ENCODE peak calls at places on chromosome 1, in four cellular contexts. G is GM23248, L is neuronal stem cell, K is dorsolateral prefrontal cortex. B is an unnamed sample.

GRCh38 chr1:164651378-164651951 is 92.5 kb downstream of the PBX1 start:
- DNase-seq in L (no peak), K (no peak), G (peak), B (no peak)

GRCh38 chr1:205595861-205596260 is 36.0 kb downstream of the ELK4 start:
- DNase-seq in G (no peak), K (no peak), L (no peak), B (no peak)

GRCh38 chr1:81559662-81560350 is 240.9 kb upstream of the ADGRL2 start:
- DNase-seq in K (no peak), L (no peak), G (peak), B (no peak)

GRCh38 chr1:56526571-56527174 is 52.7 kb downstream of the PLPP3 start:
- DNase-seq in G (peak), L (no peak), K (no peak), B (no peak)

GRCh38 chr1:28512058-28512611 is 6.3 kb downstream of the RCC1 start:
- DNase-seq in K (no peak), L (no peak), G (peak), B (no peak)

GRCh38 chr1:10610901-10611600 is 136.3 kb downstream of the PEX14 start:
- DNase-seq in L (no peak), G (peak), K (no peak), B (no peak)

GRCh38 chr1:92968138-92969032 is 7.1 kb upstream of the DIPK1A start:
- DNase-seq in K (no peak), G (peak), L (no peak), B (no peak)

GRCh38 chr1:13538832-13539231 is 25.0 kb upstream of the LRRC38 start:
- DNase-seq in L (no peak), K (no peak), G (no peak), B (no peak)

GRCh38 chr1:229717774-229718173 is 91.7 kb downstream of the URB2 start:
- DNase-seq in G (peak), K (no peak), L (no peak), B (no peak)

GRCh38 chr1:44786841-44787426 is 1.0 kb downstream of the BEST4 start:
- DNase-seq in G (peak), K (no peak), L (no peak), B (no peak)

GRCh38 chr1:6367381-6368007 is 26.1 kb downstream of the ACOT7 start:
- DNase-seq in K (no peak), G (peak), L (no peak), B (no peak)

GRCh38 chr1:221487781-221488520 is 253.9 kb downstream of the DUSP10 start:
- DNase-seq in L (no peak), K (no peak), G (peak), B (peak)

GRCh38 chr1:243623831-243624230 is 226.2 kb downstream of the AKT3 start:
- DNase-seq in L (no peak), G (peak), K (no peak), B (no peak)

GRCh38 chr1:165635823-165636222 is 4.8 kb downstream of the MGST3 start:
- DNase-seq in L (no peak), G (no peak), K (no peak), B (no peak)

GRCh38 chr1:78649628-78650027 is at the start of gene IFI44:
- DNase-seq in G (peak), K (no peak), L (no peak), B (peak)

GRCh38 chr1:15680131-15680530 is 4.0 kb upstream of the PLEKHM2 start:
- DNase-seq in K (no peak), L (no peak), G (peak), B (peak)

GRCh38 chr1:30977105-30977504 is 68.5 kb upstream of the SDC3 start:
- DNase-seq in K (no peak), G (peak), L (no peak), B (peak)

GRCh38 chr1:97814121-97814520 is 106.7 kb downstream of the DPYD start:
- DNase-seq in L (no peak), G (peak), K (no peak), B (no peak)

GRCh38 chr1:58809327-58810040 is 25.6 kb upstream of the JUN start:
- DNase-seq in G (peak), L (no peak), K (no peak), B (peak)

GRCh38 chr1:153683853-153684252 is 5.4 kb downstream of the NPR1 start:
- DNase-seq in K (no peak), G (peak), L (no peak), B (no peak)

GRCh38 chr1:83901547-83902155 is 97.3 kb downstream of the TTLL7 start:
- DNase-seq in L (no peak), K (no peak), G (peak), B (peak)

GRCh38 chr1:154714638-154715037 is 106.7 kb upstream of the ADAR start:
- DNase-seq in L (no peak), K (no peak), G (peak), B (no peak)

GRCh38 chr1:55604749-55605148 is 389.6 kb upstream of the USP24 start:
- DNase-seq in L (no peak), K (no peak), G (no peak), B (no peak)

GRCh38 chr1:2783435-2784397 is 17.8 kb downstream of the TTC34 start:
- DNase-seq in G (no peak), L (no peak), K (no peak), B (no peak)

GRCh38 chr1:113677250-113678158 is 81.8 kb downstream of the PHTF1 start:
- DNase-seq in L (peak), K (no peak), G (peak), B (no peak)

GRCh38 chr1:19209439-19209989 is 552 bp downstream of the UBR4 start:
- DNase-seq in L (no peak), G (peak), K (no peak), B (peak)

GRCh38 chr1:65075123-65075976 is 72.7 kb upstream of the AK4 start:
- DNase-seq in L (peak), K (no peak), G (peak), B (no peak)

GRCh38 chr1:209989525-209989924 is 51.5 kb downstream of the SYT14 start:
- DNase-seq in K (no peak), G (peak), L (no peak), B (no peak)

GRCh38 chr1:236875975-236876374 is 80.9 kb downstream of the MTR start:
- DNase-seq in G (no peak), K (no peak), L (no peak), B (no peak)

GRCh38 chr1:196608401-196609113 is at the start of gene KCNT2:
- DNase-seq in K (peak), L (peak), G (peak), B (peak)

GRCh38 chr1:219299420-219299819 is 125.7 kb downstream of the LYPLAL1 start:
- DNase-seq in L (no peak), G (peak), K (no peak), B (no peak)

GRCh38 chr1:6554907-6555778 is at the start of gene TAS1R1:
- DNase-seq in K (peak), G (peak), L (no peak), B (no peak)

GRCh38 chr1:12173631-12174121 is 6.9 kb downstream of the TNFRSF1B start:
- DNase-seq in G (no peak), K (no peak), L (no peak), B (no peak)

GRCh38 chr1:110449661-110450651 is 993 bp upstream of the PROK1 start:
- DNase-seq in K (no peak), G (no peak), L (no peak), B (no peak)

GRCh38 chr1:110454328-110454727 is 3.4 kb downstream of the PROK1 start:
- DNase-seq in G (no peak), K (no peak), L (no peak), B (no peak)

GRCh38 chr1:110453829-110454228 is 2.9 kb downstream of the PROK1 start:
- DNase-seq in L (no peak), G (no peak), K (no peak), B (no peak)

GRCh38 chr1:110452330-110452729 is 1.4 kb downstream of the PROK1 start:
- DNase-seq in G (no peak), L (no peak), K (no peak), B (no peak)

GRCh38 chr1:110450928-110451327 is at the start of gene PROK1:
- DNase-seq in G (no peak), K (no peak), L (no peak), B (no peak)
- H3K4me3 ChIP-seq in G (no peak), K (no peak), L (no peak), B (no peak)

GRCh38 chr1:64049900-64050540 is 153.4 kb upstream of the UBE2U start:
- DNase-seq in G (no peak), L (no peak), K (no peak), B (no peak)
- H3K4me3 ChIP-seq in G (no peak), L (no peak), K (no peak), B (no peak)

GRCh38 chr1:214086945-214087344 is 99.2 kb downstream of the PROX1 start:
- DNase-seq in G (no peak), K (no peak), L (no peak), B (no peak)

DNA sequence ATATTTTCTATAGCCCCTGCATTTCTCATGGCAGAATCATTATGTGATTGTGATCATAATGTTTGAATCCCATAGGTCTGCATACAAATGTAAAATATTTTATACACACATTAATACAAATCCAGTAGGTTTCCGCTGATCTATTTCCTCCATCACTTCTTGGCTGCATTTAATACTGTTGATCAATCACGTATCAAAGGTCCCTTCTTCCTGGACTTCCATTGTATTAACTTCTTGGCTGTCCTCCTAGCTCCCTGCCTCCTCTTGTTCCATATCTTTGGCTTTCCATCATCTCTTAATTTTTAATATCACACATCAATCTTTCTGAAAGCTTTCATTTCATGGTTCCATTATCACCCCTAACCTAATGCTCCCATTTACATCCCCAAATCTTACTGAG is 97.6 kb downstream of the PROX1 start:
- DNase-seq in G (no peak), K (no peak), L (no peak), B (no peak)
- H3K4me3 ChIP-seq in G (no peak), K (no peak), L (no peak), B (no peak)

DNA sequence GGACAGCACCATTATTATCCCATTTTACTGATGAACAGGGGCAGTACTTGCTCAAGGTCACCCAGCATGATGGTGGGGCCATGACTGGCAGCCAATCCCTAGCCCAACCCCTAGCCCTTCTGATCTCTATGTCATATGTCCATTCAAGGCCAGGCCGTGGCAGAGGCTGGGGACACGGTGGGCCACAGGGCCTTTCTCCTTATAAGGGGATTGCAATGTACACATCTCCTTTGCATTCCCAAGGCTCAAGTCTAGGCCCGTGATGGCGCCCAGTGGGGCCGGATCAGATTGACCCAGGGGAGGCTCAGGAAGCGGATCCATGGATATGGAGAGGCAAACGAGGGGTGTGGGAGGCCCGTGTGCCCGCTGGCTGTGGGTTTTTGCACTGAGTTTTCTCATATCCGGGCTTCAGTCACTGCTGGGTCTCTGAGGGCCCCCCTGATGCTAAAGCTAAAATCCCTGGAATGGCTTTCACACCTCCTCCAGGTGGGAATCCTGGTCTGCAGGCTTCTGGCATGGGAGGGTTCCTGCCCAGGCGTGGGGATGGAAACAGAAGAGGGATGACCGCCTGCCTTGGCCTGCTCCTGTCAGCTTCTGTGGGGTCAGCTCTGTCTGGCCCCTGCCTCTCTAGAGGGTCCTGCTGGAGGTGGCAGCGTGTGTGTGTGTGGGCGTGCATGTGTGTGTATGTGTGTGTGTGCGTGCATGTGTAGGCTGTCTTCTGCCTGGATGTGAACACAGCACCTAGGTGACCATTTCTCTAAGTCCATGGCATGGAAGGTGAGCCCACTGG is 2.1 kb downstream of the MYOM3 start:
- DNase-seq in K (peak), G (no peak), L (no peak), B (no peak)
- H3K4me3 ChIP-seq in K (no peak), G (no peak), L (no peak), B (no peak)

GRCh38 chr1:224353975-224354930 is 2.4 kb upstream of the CNIH4 start:
- DNase-seq in L (no peak), K (no peak), G (no peak), B (no peak)

GRCh38 chr1:224356685-224357625 is at the start of gene CNIH4:
- DNase-seq in G (peak), K (peak), L (peak), B (peak)

GRCh38 chr1:224359207-224359606 is 2.5 kb downstream of the CNIH4 start:
- DNase-seq in G (no peak), L (no peak), K (no peak), B (no peak)

GRCh38 chr1:224357626-224358124 is 996 bp downstream of the CNIH4 start:
- DNase-seq in G (peak), L (no peak), K (no peak), B (no peak)

GRCh38 chr1:224358288-224358687 is 1.6 kb downstream of the CNIH4 start:
- DNase-seq in K (no peak), G (no peak), L (no peak), B (no peak)
- H3K4me3 ChIP-seq in K (peak), G (peak), L (no peak), B (peak)

GRCh38 chr1:213381572-213382084 is 330.6 kb downstream of the RPS6KC1 start:
- DNase-seq in L (no peak), K (no peak), G (peak), B (no peak)
- H3K4me3 ChIP-seq in L (no peak), K (no peak), G (no peak), B (peak)

DNA sequence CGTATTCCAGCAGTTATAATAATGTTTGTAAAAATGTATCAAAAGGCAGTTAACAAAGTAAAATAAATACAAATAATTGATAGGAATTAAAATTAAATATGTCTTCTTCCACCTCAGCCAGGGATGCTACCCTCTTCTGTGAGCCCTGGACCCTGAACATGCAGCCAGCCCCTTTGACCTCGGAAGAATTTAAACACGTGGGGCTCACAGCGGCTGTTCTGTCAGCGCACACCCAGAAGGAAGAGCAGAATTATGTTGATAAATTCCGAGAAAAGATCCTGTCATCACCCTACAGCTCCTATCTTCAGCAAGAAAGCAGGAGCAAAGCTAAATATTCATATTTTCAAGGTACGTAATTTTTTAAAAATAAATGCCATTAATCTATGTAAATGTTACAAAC is 26.5 kb downstream of the UTS2 start:
- DNase-seq in K (no peak), L (no peak), G (no peak), B (no peak)
- H3K4me3 ChIP-seq in K (no peak), L (no peak), G (no peak), B (peak)